ENCODE peak calls at places on chromosomes 6 and 20, in ten cellular contexts. Z is retinal pigment epithelial cell, A is MM.1S, Q is A549, O is NB4, E is breast epithelium, I is pancreas, L is psoas muscle, P is lower lobe of right lung, S is epithelial cell of esophagus. H is an unnamed sample.

GRCh38 chr6:101080597-101080996 is 199.5 kb upstream of the ASCC3 start:
- DNase-seq in Z (peak; percentile 52), A (no peak), Q (peak; percentile 69), O (no peak), E (no peak), I (no peak), L (no peak), P (no peak), S (peak; percentile 90), H (peak; percentile 42)

GRCh38 chr6:160678230-160678629 is 14.2 kb upstream of the LPA start:
- DNase-seq in Z (no peak), A (no peak), Q (no peak), O (peak; percentile 21), E (no peak), I (no peak), L (no peak), P (no peak), S (peak; percentile 75), H (no peak)

GRCh38 chr20:49990310-49990720 is 7.5 kb downstream of the SNAI1 start:
- DNase-seq in Z (no peak), A (no peak), Q (no peak), O (no peak), E (no peak), I (no peak), L (no peak), P (no peak), S (no peak), H (no peak)

GRCh38 chr6:72941263-72941662 is 284.0 kb downstream of the KHDC1L start:
- DNase-seq in Z (no peak), A (no peak), Q (no peak), O (no peak), E (no peak), I (no peak), L (no peak), P (no peak), S (no peak), H (no peak)

GRCh38 chr6:31597006-31597405 is 4.2 kb upstream of the NCR3 start:
- DNase-seq in Z (no peak), A (peak; percentile 30), Q (peak; percentile 39), O (peak; percentile 86), E (no peak), I (no peak), L (no peak), P (no peak), S (peak; percentile 37), H (no peak)

GRCh38 chr6:126063512-126064146 is 77.3 kb downstream of the TRMT11 start:
- DNase-seq in Z (no peak), A (no peak), Q (peak; percentile 25), O (peak; percentile 56), E (no peak), I (no peak), L (no peak), P (no peak), S (no peak), H (no peak)

GRCh38 chr20:15760217-15760567 is 813.1 kb downstream of the KIF16B start:
- DNase-seq in Z (no peak), A (no peak), Q (no peak), O (no peak), E (no peak), I (no peak), L (no peak), P (no peak), S (no peak), H (no peak)

GRCh38 chr20:36645353-36645752 is 643 bp downstream of the SLA2 start:
- DNase-seq in Z (no peak), A (no peak), Q (no peak), O (no peak), E (no peak), I (no peak), L (no peak), P (no peak), S (no peak), H (no peak)

GRCh38 chr6:18414102-18414501 is 27.0 kb downstream of the RNF144B start:
- DNase-seq in Z (no peak), A (no peak), Q (no peak), O (no peak), E (no peak), I (no peak), L (no peak), P (no peak), S (no peak), H (no peak)

GRCh38 chr6:76684881-76685280 is 612.4 kb upstream of the IMPG1 start:
- DNase-seq in Z (no peak), A (no peak), Q (peak; percentile 1), O (peak; percentile 4), E (no peak), I (no peak), L (no peak), P (no peak), S (peak; percentile 11), H (no peak)

DNA sequence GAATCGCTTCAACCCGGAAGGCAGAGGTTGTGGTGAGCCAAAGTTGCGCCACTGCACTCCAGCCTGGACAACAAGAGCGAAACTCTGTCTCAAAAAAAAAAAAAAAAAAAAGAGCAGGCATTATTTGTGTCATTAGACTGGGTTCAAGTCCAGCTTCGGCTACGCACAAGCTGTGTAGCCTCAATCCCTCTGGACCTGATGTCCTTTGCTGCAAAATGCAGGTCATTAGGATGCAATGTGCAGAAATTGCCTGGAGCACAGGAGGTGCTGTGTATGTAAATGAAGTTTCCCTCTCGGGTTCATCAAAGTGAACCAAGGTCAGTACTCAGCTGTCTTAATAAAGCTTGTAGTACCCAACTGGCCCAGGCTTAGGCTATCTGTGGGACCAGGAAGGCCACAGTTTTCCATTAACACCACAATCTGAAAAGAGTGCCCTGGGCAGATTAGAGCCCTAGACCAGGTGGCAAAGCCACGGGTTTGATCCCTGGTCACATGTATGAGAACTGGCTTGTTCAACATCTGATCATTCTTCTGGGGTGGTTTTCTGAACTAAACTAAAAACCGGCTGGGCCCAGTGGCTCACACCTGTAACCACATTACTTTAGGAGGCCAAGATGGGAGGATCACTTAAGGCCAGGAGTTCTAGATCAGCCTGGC is 155.3 kb downstream of the ZMYND8 start:
- DNase-seq in Z (no peak), A (peak; percentile 34), Q (peak; percentile 60), O (no peak), E (no peak), I (no peak), L (peak; percentile 16), P (no peak), S (no peak), H (no peak)
- H3K4me3 ChIP-seq in Z (no peak overlapping the region), A (no peak overlapping the region), Q (no peak overlapping the region), O (no peak overlapping the region), E (no peak overlapping the region), I (no peak overlapping the region), L (no peak overlapping the region), P (no peak overlapping the region), S (no peak overlapping the region), H (no peak overlapping the region)

GRCh38 chr20:23325107-23325506 is 25.5 kb upstream of the NXT1 start:
- DNase-seq in Z (no peak), A (no peak), Q (no peak), O (no peak), E (no peak), I (no peak), L (no peak), P (no peak), S (no peak), H (no peak)

GRCh38 chr20:23318347-23318746 is 32.2 kb upstream of the NXT1 start:
- DNase-seq in Z (no peak), A (no peak), Q (no peak), O (no peak), E (no peak), I (no peak), L (no peak), P (no peak), S (no peak), H (no peak)

GRCh38 chr20:23316626-23317025 is 34.0 kb upstream of the NXT1 start:
- DNase-seq in Z (no peak), A (no peak), Q (no peak), O (no peak), E (no peak), I (no peak), L (no peak), P (no peak), S (no peak), H (no peak)

GRCh38 chr20:23317081-23317480 is 33.5 kb upstream of the NXT1 start:
- DNase-seq in Z (no peak), A (no peak), Q (no peak), O (no peak), E (no peak), I (no peak), L (no peak), P (no peak), S (no peak), H (no peak)

DNA sequence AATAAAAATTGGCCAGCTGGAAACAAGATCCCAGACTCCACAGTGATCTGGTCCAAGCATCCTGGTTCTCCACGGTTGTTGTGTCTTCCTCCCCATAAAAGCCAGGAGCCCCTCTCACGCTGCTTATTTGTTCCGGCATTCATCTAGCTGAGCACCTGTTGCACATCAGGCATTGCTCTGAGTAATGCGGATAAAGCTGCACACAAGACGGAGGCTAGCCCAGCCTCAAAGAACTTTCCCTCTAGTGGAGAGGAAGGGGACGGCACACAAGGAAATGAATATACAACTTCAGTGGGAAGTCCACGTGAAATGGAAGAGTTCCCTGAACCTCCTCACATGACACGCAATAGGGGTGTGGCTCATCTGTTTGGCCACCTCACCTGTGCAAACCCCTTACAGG is 30.3 kb upstream of the NXT1 start:
- DNase-seq in Z (no peak), A (no peak), Q (peak; percentile 55), O (peak; percentile 33), E (no peak), I (no peak), L (no peak), P (no peak), S (peak; percentile 26), H (no peak)
- TF ChIP-seq CTCF in Z (peak; percentile 55), A (no peak), Q (peak; percentile 28), O (peak; percentile 55), E (no peak), I (no peak), L (no peak), P (peak; percentile 31), S (peak; percentile 45), H (peak; percentile 50)

DNA sequence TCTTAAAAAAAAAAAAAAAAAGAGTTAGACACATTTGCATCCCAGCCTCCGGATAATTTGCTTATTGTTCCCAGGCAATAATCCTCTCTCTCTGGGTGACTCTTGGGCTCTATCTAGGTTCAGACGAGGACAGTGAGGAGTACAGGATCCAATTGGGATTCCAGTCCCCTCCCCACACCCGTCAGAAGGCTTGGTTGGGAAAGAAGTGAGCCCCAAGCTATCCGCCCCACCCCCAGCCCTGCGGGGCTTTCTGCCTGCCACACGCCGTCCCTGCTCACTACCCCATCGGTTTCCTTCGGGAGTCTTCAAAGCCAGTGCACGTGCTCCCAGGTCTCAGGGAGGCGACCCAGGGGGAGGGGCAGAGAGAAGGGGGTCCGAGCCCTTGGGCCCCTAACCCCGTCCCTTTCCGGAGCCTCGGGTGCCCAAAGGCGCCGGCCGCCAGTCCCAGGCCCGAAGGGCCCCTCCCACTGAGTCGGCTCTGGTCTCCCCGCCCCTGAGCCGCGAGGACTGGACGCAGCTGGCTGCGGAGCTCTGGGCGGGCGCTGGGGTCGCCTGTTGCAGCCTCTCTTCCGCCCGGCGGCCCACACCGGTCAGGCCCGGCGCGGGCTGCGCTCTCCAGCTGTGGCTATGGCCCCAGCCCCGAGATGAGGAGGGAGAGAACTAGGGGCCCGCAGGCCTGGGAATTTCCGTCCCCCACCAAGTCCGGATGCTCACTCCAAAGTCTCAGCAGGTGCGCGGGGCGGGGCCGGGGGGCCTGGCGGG is 2.5 kb downstream of the MYMX start:
- DNase-seq in Z (no peak), A (peak; percentile 84), Q (peak; percentile 57), O (peak; percentile 92), E (peak; percentile 78), I (peak; percentile 78), L (peak; percentile 90), P (peak; percentile 89), S (no peak), H (no peak)
- H3K4me3 ChIP-seq in Z (peak overlapping the region; percentile 59), A (peak overlapping the region; percentile 83), Q (peak overlapping the region; percentile 51), O (peak overlapping the region; percentile 53), E (peak overlapping the region; percentile 70), I (peak overlapping the region; percentile 60), L (peak overlapping the region; percentile 61), P (peak overlapping the region; percentile 59), S (peak overlapping the region; percentile 8), H (no peak overlapping the region)

GRCh38 chr6:145929037-145929633 is 35.0 kb downstream of the SHPRH start:
- DNase-seq in Z (peak; percentile 4), A (peak; percentile 10), Q (peak; percentile 47), O (peak; percentile 60), E (no peak), I (no peak), L (no peak), P (no peak), S (peak; percentile 54), H (peak; percentile 14)
- TF ChIP-seq CTCF in Z (peak; percentile 63), A (peak; percentile 46), Q (peak; percentile 55), O (peak; percentile 60), E (peak; percentile 62), I (peak; percentile 21), L (peak; percentile 66), P (peak; percentile 62), S (peak; percentile 53), H (peak; percentile 57)